ENCODE peak calls at places on chromosomes 7 and 10, in five cellular contexts. Q is GM12878, L is suprapubic skin, E is transverse colon, V is SK-N-SH. S is an unnamed sample.

GRCh38 chr10:124268976-124269375 is 149.7 kb downstream of the OAT start:
- DNase-seq in E (no peak), L (no peak), V (no peak), Q (no peak), S (no peak)

GRCh38 chr7:55409474-55410225 is 44.5 kb downstream of the LANCL2 start:
- DNase-seq in Q (peak; percentile 1), V (peak; percentile 54), L (no peak), E (no peak), S (no peak)

GRCh38 chr7:33062023-33062781 is at the start of gene NT5C3A:
- DNase-seq in Q (no peak), E (peak; percentile 52), L (no peak), V (peak; percentile 85), S (peak; percentile 38)

GRCh38 chr7:92735707-92736106 is 100.7 kb downstream of the CDK6 start:
- DNase-seq in L (no peak), E (no peak), Q (no peak), V (no peak), S (no peak)

GRCh38 chr7:155209920-155210319 is 87.8 kb upstream of the INSIG1 start:
- DNase-seq in V (no peak), Q (no peak), L (no peak), E (no peak), S (no peak)

GRCh38 chr7:25642849-25643248 is 414.6 kb upstream of the NPVF start:
- DNase-seq in V (no peak), Q (no peak), L (no peak), E (no peak), S (no peak)

GRCh38 chr7:42014625-42015412 is 222.2 kb downstream of the GLI3 start:
- DNase-seq in L (no peak), E (peak; percentile 26), Q (no peak), V (peak; percentile 38), S (peak; percentile 68)

GRCh38 chr10:7605565-7606295 is 61.0 kb downstream of the ITIH5 start:
- DNase-seq in L (no peak), Q (no peak), V (no peak), E (no peak), S (no peak)

GRCh38 chr10:52729259-52730104 is 43.1 kb downstream of the MBL2 start:
- DNase-seq in E (no peak), L (no peak), V (peak; percentile 56), Q (no peak), S (no peak)

GRCh38 chr7:101236292-101236691 is 1.3 kb downstream of the CLDN15 start:
- DNase-seq in L (no peak), V (peak; percentile 17), E (no peak), Q (no peak), S (no peak)

GRCh38 chr7:73646785-73647724 is 20.6 kb upstream of the VPS37D start:
- DNase-seq in Q (no peak), L (no peak), V (no peak), E (no peak), S (no peak)

GRCh38 chr10:5564537-5565204 is 39.9 kb downstream of the CALML3 start:
- DNase-seq in E (peak; percentile 6), L (peak; percentile 41), Q (no peak), V (no peak), S (peak; percentile 17)

GRCh38 chr7:115043605-115044004 is 121.7 kb downstream of the MDFIC start:
- DNase-seq in Q (no peak), L (no peak), V (no peak), E (no peak), S (no peak)

GRCh38 chr7:157113607-157114006 is 25.1 kb upstream of the UBE3C start:
- DNase-seq in Q (no peak), E (no peak), L (peak; percentile 1), V (no peak), S (no peak)

GRCh38 chr10:20883552-20883951 is 13.6 kb downstream of the NEBL start:
- DNase-seq in Q (no peak), L (no peak), V (no peak), E (no peak), S (no peak)

GRCh38 chr7:133081119-133081604 is 728 bp downstream of the CHCHD3 start:
- DNase-seq in E (peak; percentile 19), V (peak; percentile 51), Q (no peak), L (no peak), S (no peak)

GRCh38 chr7:144768633-144769032 is 67.2 kb downstream of the TPK1 start:
- DNase-seq in E (no peak), V (no peak), L (no peak), Q (no peak), S (no peak)

GRCh38 chr10:132422169-132422691 is 25.2 kb downstream of the PWWP2B start:
- DNase-seq in E (peak; percentile 78), Q (no peak), L (no peak), V (peak; percentile 47), S (no peak)

GRCh38 chr7:18547509-18548187 is 52.1 kb downstream of the HDAC9 start:
- DNase-seq in E (no peak), L (no peak), Q (no peak), V (no peak), S (no peak)

GRCh38 chr7:39357648-39358047 is 208.6 kb upstream of the YAE1 start:
- DNase-seq in V (no peak), E (no peak), Q (no peak), L (no peak), S (no peak)

GRCh38 chr10:103805781-103806180 is 49.6 kb downstream of the SH3PXD2A start:
- DNase-seq in V (no peak), Q (no peak), L (no peak), E (no peak), S (no peak)

GRCh38 chr7:155864991-155865690 is 52.9 kb upstream of the SHH start:
- DNase-seq in E (no peak), V (no peak), L (peak; percentile 44), Q (no peak), S (peak; percentile 24)

GRCh38 chr7:123494193-123494796 is 40.1 kb downstream of the IQUB start:
- DNase-seq in V (peak; percentile 41), L (no peak), E (peak; percentile 13), Q (no peak), S (no peak)

DNA sequence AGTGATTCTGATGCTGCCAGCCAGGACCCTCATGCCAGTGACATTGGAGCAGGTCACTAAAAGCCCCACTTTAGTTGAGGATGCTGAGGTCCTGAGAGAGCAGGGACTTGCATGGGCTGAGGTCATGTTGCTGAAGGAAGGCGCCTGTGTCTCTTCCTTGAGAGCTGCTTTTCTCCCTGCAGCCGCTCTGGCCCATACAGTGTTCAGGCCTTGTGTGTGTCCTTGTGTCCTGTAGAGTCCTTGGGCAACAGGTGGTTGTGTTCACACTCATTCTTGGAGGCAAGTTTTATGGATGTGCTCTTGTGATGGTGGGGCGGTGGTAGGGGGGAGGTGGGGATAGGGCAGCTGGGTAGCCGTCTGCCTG is 33.3 kb downstream of the TSPAN14 start:
- DNase-seq in Q (no peak), V (no peak), E (peak; percentile 3), L (no peak), S (peak; percentile 23)
- H3K4me1 ChIP-seq in Q (peaks cover 10% of the 10 kb centered on the region), V (peaks cover 5% of the 10 kb centered on the region), E (peaks cover 66% of the 10 kb centered on the region), L (peaks cover 91% of the 10 kb centered on the region), S (peaks cover 47% of the 10 kb centered on the region)

GRCh38 chr7:5598261-5598761 is 174.7 kb upstream of the TNRC18 start:
- DNase-seq in Q (no peak), V (no peak), E (no peak), L (no peak), S (no peak)

GRCh38 chr7:5596896-5597246 is 173.2 kb upstream of the TNRC18 start:
- DNase-seq in Q (no peak), E (no peak), V (no peak), L (no peak), S (no peak)

GRCh38 chr7:5599543-5600200 is 176.0 kb upstream of the TNRC18 start:
- DNase-seq in V (no peak), Q (no peak), L (no peak), E (no peak), S (no peak)

GRCh38 chr7:5597772-5598171 is 174.1 kb upstream of the TNRC18 start:
- DNase-seq in Q (no peak), V (no peak), L (no peak), E (no peak), S (no peak)

DNA sequence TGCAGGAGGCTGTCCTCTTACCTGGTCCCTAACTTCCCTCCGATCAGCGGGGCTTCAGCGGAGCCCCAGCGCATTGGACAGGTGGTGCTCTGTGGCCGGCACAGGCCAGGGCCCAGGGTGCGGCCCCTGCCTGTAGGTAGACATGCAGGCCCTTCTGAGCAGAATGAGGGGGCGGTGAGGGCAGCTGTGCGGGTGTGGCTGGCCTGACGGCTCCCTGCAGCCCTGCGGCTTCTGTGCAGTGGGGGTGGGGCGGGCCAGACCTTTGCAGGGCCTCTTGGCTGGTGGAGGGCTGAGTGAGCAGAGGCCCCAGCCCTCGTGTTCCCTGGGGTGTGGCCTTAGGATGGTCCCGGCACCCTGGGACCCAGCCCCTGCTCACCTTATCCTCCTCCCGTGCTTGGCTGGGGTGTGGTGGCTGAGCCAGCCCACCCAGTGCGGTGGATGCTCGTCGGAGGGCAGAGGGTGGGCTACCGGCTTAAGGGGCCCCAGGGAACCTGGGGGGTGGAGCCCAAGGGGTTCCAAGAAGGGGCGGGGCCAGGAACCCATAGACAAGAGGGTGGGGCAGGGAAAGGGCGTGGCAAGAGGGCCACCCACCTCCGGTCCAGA is 175.2 kb upstream of the TNRC18 start:
- DNase-seq in V (peak; percentile 47), E (peak; percentile 24), L (no peak), Q (no peak), S (no peak)
- TF ChIP-seq EP300 in V (no peak), E (no peak), L (no peak), Q (no peak), S (no peak)

DNA sequence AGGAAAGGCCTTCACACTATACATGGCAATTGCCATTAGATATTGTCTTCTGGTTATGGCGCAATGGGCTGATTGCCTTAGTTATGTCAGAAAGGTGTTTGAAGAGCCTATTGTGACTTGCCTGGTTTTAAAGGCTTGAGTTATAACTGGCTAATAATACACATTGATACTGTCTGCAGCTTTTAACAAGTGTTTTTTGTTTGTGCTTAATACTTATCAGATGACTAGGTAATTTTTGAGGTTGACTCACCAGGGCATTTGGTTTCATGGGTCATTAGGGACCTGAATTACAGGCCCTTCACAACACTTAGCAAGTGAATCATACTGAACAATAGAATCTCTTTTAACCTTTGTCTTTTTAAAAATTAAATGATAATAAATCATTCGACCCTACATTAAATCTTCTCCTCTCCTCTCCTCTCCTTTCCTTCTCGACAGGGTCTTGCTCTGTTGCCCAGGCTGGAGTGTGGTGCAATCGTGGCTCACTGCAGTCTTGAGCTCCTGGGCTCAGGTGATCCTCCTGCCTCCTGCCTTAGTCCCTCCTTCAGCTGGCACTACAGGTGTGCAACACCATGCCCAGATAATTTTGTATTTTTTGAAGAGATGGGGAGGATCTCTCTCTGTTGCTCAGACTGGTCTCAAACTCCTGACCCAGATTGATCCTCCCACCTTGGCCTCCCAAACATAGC is 196.3 kb downstream of the JCAD start:
- DNase-seq in V (no peak), L (no peak), Q (no peak), E (no peak), S (no peak)
- TF ChIP-seq POLR2AphosphoS5 in V (peak; percentile 75), L (no peak), Q (no peak), E (no peak), S (no peak)

DNA sequence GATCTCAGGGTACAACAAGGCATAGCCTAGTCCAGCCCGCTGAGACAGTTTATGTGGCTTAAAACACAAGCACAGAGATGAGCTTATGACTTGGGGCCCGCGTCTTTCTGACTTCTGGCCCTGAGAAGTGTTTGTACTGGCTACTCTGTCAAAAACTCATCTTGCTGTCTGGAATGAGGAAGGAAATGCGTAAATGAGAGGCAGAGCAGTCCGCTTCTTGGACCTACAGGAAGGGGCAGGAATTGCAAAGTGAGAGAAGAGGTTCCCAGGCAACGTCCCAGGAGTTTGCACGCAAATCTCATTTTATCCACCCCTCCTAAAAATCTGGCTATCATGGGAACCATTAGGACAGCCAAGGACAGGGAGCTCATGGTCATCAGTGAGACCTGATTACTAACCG is 5.5 kb downstream of the ANXA11 start:
- DNase-seq in E (peak; percentile 52), Q (no peak), L (peak; percentile 71), V (no peak), S (peak; percentile 41)
- H3K4me1 ChIP-seq in E (peaks cover 96% of the 10 kb centered on the region), Q (peaks cover 23% of the 10 kb centered on the region), L (peaks cover 93% of the 10 kb centered on the region), V (peaks cover 7% of the 10 kb centered on the region), S (peaks cover 98% of the 10 kb centered on the region)

S was measured in stomach.